ENCODE peak calls at places on chromosomes 6 and 20, in nine cellular contexts. One of them, this sample, is unnamed. For H3K36me3 and H3K9me3, the result is how much of the 10 kb centered on the place peaks cover.

GRCh38 chr20:34549291-34549928 is 9.1 kb upstream of the MAP1LC3A start:
- DNase-seq in upper lobe of left lung: no peak
- DNase-seq in ovary: no peak
- DNase-seq in transverse colon: peak
- DNase-seq in prostate gland: peak
- DNase-seq in endothelial cell of umbilical vein: no peak
- DNase-seq in spleen: no peak
- DNase-seq in K562: no peak
- DNase-seq in adrenal gland: no peak
- DNase-seq in this sample: no peak

GRCh38 chr20:14997791-14998190 is 660.4 kb upstream of the FLRT3 start:
- DNase-seq in transverse colon: no peak
- DNase-seq in spleen: no peak
- DNase-seq in upper lobe of left lung: no peak
- DNase-seq in adrenal gland: no peak
- DNase-seq in K562: no peak
- DNase-seq in ovary: no peak
- DNase-seq in prostate gland: no peak
- DNase-seq in endothelial cell of umbilical vein: peak
- DNase-seq in this sample: no peak

GRCh38 chr6:111184827-111185567 is 97.7 kb downstream of the SLC16A10 start:
- DNase-seq in spleen: no peak
- DNase-seq in transverse colon: no peak
- DNase-seq in endothelial cell of umbilical vein: no peak
- DNase-seq in upper lobe of left lung: no peak
- DNase-seq in ovary: no peak
- DNase-seq in K562: no peak
- DNase-seq in adrenal gland: no peak
- DNase-seq in prostate gland: no peak
- DNase-seq in this sample: no peak

GRCh38 chr6:18387061-18387721 is at the start of gene RNF144B:
- DNase-seq in spleen: peak
- DNase-seq in endothelial cell of umbilical vein: peak
- DNase-seq in prostate gland: peak
- DNase-seq in upper lobe of left lung: peak
- DNase-seq in transverse colon: peak
- DNase-seq in K562: no peak
- DNase-seq in adrenal gland: peak
- DNase-seq in ovary: peak
- DNase-seq in this sample: peak

GRCh38 chr6:44569931-44570385 is 182.5 kb downstream of the CDC5L start:
- DNase-seq in K562: no peak
- DNase-seq in ovary: no peak
- DNase-seq in endothelial cell of umbilical vein: no peak
- DNase-seq in spleen: peak
- DNase-seq in adrenal gland: peak
- DNase-seq in transverse colon: peak
- DNase-seq in upper lobe of left lung: peak
- DNase-seq in prostate gland: peak
- DNase-seq in this sample: no peak

GRCh38 chr6:15499125-15499524 is 163.7 kb downstream of the DTNBP1 start:
- DNase-seq in adrenal gland: no peak
- DNase-seq in transverse colon: peak
- DNase-seq in upper lobe of left lung: no peak
- DNase-seq in ovary: no peak
- DNase-seq in endothelial cell of umbilical vein: no peak
- DNase-seq in spleen: no peak
- DNase-seq in prostate gland: no peak
- DNase-seq in K562: no peak
- DNase-seq in this sample: no peak

GRCh38 chr20:17568045-17568788 is 1.7 kb upstream of the DSTN start:
- DNase-seq in K562: no peak
- DNase-seq in upper lobe of left lung: no peak
- DNase-seq in prostate gland: no peak
- DNase-seq in adrenal gland: no peak
- DNase-seq in spleen: no peak
- DNase-seq in transverse colon: no peak
- DNase-seq in ovary: no peak
- DNase-seq in endothelial cell of umbilical vein: peak
- DNase-seq in this sample: no peak

GRCh38 chr6:89260832-89261231 is 43.7 kb upstream of the GABRR1 start:
- DNase-seq in endothelial cell of umbilical vein: peak
- DNase-seq in transverse colon: no peak
- DNase-seq in prostate gland: no peak
- DNase-seq in upper lobe of left lung: no peak
- DNase-seq in spleen: no peak
- DNase-seq in K562: peak
- DNase-seq in ovary: no peak
- DNase-seq in adrenal gland: no peak
- DNase-seq in this sample: no peak

GRCh38 chr6:42405025-42405424 is 46.7 kb downstream of the TRERF1 start:
- DNase-seq in transverse colon: no peak
- DNase-seq in endothelial cell of umbilical vein: no peak
- DNase-seq in K562: no peak
- DNase-seq in prostate gland: no peak
- DNase-seq in adrenal gland: no peak
- DNase-seq in spleen: no peak
- DNase-seq in upper lobe of left lung: no peak
- DNase-seq in ovary: no peak
- DNase-seq in this sample: no peak

GRCh38 chr6:113584767-113585166 is 272.4 kb upstream of the MARCKS start:
- DNase-seq in endothelial cell of umbilical vein: no peak
- DNase-seq in spleen: no peak
- DNase-seq in upper lobe of left lung: no peak
- DNase-seq in transverse colon: no peak
- DNase-seq in ovary: no peak
- DNase-seq in adrenal gland: no peak
- DNase-seq in prostate gland: no peak
- DNase-seq in K562: no peak
- DNase-seq in this sample: no peak

DNA sequence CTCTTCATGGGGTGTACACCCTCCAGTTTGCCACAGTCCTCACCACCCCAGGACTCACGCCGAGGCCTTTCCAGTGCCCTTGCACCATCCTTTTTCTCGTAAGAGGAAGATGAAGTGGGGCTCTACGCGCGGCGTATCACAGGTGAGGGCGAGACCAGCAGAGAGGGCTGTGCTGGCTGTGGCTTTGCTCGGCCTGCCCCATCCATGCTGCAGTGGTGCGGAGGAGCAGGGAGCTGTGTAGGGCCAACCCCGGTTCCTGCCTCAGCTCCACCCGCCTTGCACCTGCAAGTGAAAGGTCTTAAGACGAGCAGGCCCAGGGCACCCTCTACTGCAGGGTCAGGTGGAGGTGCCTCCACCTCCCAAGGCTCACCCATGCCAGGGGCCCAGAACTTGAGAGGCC is 24.1 kb downstream of the RBCK1 start:
- DNase-seq in spleen: no peak
- DNase-seq in prostate gland: no peak
- DNase-seq in endothelial cell of umbilical vein: no peak
- DNase-seq in ovary: no peak
- DNase-seq in upper lobe of left lung: no peak
- DNase-seq in K562: no peak
- DNase-seq in transverse colon: no peak
- DNase-seq in adrenal gland: peak
- DNase-seq in this sample: no peak
- H3K36me3 ChIP-seq in spleen: half or more
- H3K36me3 ChIP-seq in prostate gland: under half
- H3K36me3 ChIP-seq in endothelial cell of umbilical vein: under half
- H3K36me3 ChIP-seq in ovary: under half
- H3K36me3 ChIP-seq in upper lobe of left lung: half or more
- H3K36me3 ChIP-seq in K562: under half
- H3K36me3 ChIP-seq in transverse colon: under half
- H3K36me3 ChIP-seq in adrenal gland: under half
- H3K36me3 ChIP-seq in this sample: under half

GRCh38 chr6:140226637-140227036 is 852.2 kb upstream of the CITED2 start:
- DNase-seq in adrenal gland: no peak
- DNase-seq in spleen: no peak
- DNase-seq in endothelial cell of umbilical vein: no peak
- DNase-seq in transverse colon: no peak
- DNase-seq in ovary: no peak
- DNase-seq in K562: no peak
- DNase-seq in prostate gland: no peak
- DNase-seq in upper lobe of left lung: no peak
- DNase-seq in this sample: no peak
- H3K9me3 ChIP-seq in adrenal gland: under half
- H3K9me3 ChIP-seq in spleen: under half
- H3K9me3 ChIP-seq in endothelial cell of umbilical vein: under half
- H3K9me3 ChIP-seq in transverse colon: under half
- H3K9me3 ChIP-seq in ovary: under half
- H3K9me3 ChIP-seq in K562: under half
- H3K9me3 ChIP-seq in prostate gland: under half
- H3K9me3 ChIP-seq in upper lobe of left lung: under half
- H3K9me3 ChIP-seq in this sample: under half

GRCh38 chr6:9040718-9041117 is 605.4 kb upstream of the SLC35B3 start:
- DNase-seq in prostate gland: no peak
- DNase-seq in transverse colon: no peak
- DNase-seq in ovary: no peak
- DNase-seq in endothelial cell of umbilical vein: no peak
- DNase-seq in upper lobe of left lung: no peak
- DNase-seq in adrenal gland: no peak
- DNase-seq in K562: no peak
- DNase-seq in spleen: no peak
- DNase-seq in this sample: no peak
- TF ChIP-seq POLR2A in prostate gland: no peak
- TF ChIP-seq POLR2A in transverse colon: no peak
- TF ChIP-seq POLR2A in ovary: no peak
- TF ChIP-seq POLR2A in endothelial cell of umbilical vein: no peak
- TF ChIP-seq POLR2A in upper lobe of left lung: no peak
- TF ChIP-seq POLR2A in adrenal gland: no peak
- TF ChIP-seq POLR2A in K562: no peak
- TF ChIP-seq POLR2A in spleen: no peak
- TF ChIP-seq POLR2A in this sample: no peak

GRCh38 chr20:20036756-20037155 is 15.5 kb downstream of the CRNKL1 start:
- DNase-seq in adrenal gland: no peak
- DNase-seq in spleen: no peak
- DNase-seq in upper lobe of left lung: no peak
- DNase-seq in K562: no peak
- DNase-seq in transverse colon: no peak
- DNase-seq in ovary: no peak
- DNase-seq in prostate gland: no peak
- DNase-seq in endothelial cell of umbilical vein: no peak
- DNase-seq in this sample: no peak

GRCh38 chr20:20034486-20034885 is 17.3 kb downstream of the NAA20 start:
- DNase-seq in endothelial cell of umbilical vein: no peak
- DNase-seq in ovary: no peak
- DNase-seq in adrenal gland: no peak
- DNase-seq in prostate gland: no peak
- DNase-seq in spleen: no peak
- DNase-seq in K562: no peak
- DNase-seq in upper lobe of left lung: no peak
- DNase-seq in transverse colon: no peak
- DNase-seq in this sample: no peak

GRCh38 chr20:20037960-20038359 is 14.3 kb downstream of the CRNKL1 start:
- DNase-seq in endothelial cell of umbilical vein: peak
- DNase-seq in ovary: no peak
- DNase-seq in upper lobe of left lung: no peak
- DNase-seq in prostate gland: no peak
- DNase-seq in transverse colon: no peak
- DNase-seq in adrenal gland: no peak
- DNase-seq in spleen: no peak
- DNase-seq in K562: no peak
- DNase-seq in this sample: no peak

GRCh38 chr20:20038586-20038985 is 13.7 kb downstream of the CRNKL1 start:
- DNase-seq in endothelial cell of umbilical vein: peak
- DNase-seq in ovary: no peak
- DNase-seq in prostate gland: no peak
- DNase-seq in transverse colon: no peak
- DNase-seq in K562: no peak
- DNase-seq in upper lobe of left lung: no peak
- DNase-seq in adrenal gland: no peak
- DNase-seq in spleen: no peak
- DNase-seq in this sample: no peak
- H3K36me3 ChIP-seq in endothelial cell of umbilical vein: under half
- H3K36me3 ChIP-seq in ovary: under half
- H3K36me3 ChIP-seq in prostate gland: under half
- H3K36me3 ChIP-seq in transverse colon: half or more
- H3K36me3 ChIP-seq in K562: half or more
- H3K36me3 ChIP-seq in upper lobe of left lung: half or more
- H3K36me3 ChIP-seq in adrenal gland: under half
- H3K36me3 ChIP-seq in spleen: half or more
- H3K36me3 ChIP-seq in this sample: half or more

GRCh38 chr6:106227612-106228507 is 97.7 kb downstream of the ATG5 start:
- DNase-seq in upper lobe of left lung: no peak
- DNase-seq in K562: no peak
- DNase-seq in endothelial cell of umbilical vein: no peak
- DNase-seq in spleen: no peak
- DNase-seq in transverse colon: peak
- DNase-seq in prostate gland: no peak
- DNase-seq in adrenal gland: no peak
- DNase-seq in ovary: no peak
- DNase-seq in this sample: no peak
- H3K9me3 ChIP-seq in upper lobe of left lung: under half
- H3K9me3 ChIP-seq in K562: under half
- H3K9me3 ChIP-seq in endothelial cell of umbilical vein: under half
- H3K9me3 ChIP-seq in spleen: under half
- H3K9me3 ChIP-seq in transverse colon: under half
- H3K9me3 ChIP-seq in prostate gland: under half
- H3K9me3 ChIP-seq in adrenal gland: under half
- H3K9me3 ChIP-seq in ovary: under half
- H3K9me3 ChIP-seq in this sample: under half

This sample was measured in sigmoid colon.